ENCODE peak calls at places on chromosomes 6 and 20, in five cellular contexts. U is transverse colon, K is heart right ventricle, O is trophoblast cell, J is breast epithelium. I is an unnamed sample.
A peak's percentile ranks its signal among the peaks of the same experiment; 100 is the strongest.

GRCh38 chr20:38134427-38135281 is 30.4 kb downstream of the TGM2 start:
- DNase-seq in U (no peak), K (peak; percentile 53), O (peak; percentile 78), J (no peak), I (no peak)

GRCh38 chr6:156617376-156617775 is 159.8 kb upstream of the ARID1B start:
- DNase-seq in U (peak; percentile 82), K (no peak), O (peak; percentile 93), J (no peak), I (no peak)

GRCh38 chr20:40617594-40617993 is 71.4 kb downstream of the MAFB start:
- DNase-seq in U (no peak), K (no peak), O (no peak), J (no peak), I (no peak)

GRCh38 chr20:25051386-25052155 is 6.4 kb downstream of the ACSS1 start:
- DNase-seq in U (peak; percentile 5), K (no peak), O (no peak), J (peak; percentile 36), I (no peak)

GRCh38 chr20:14997791-14998190 is 660.4 kb upstream of the FLRT3 start:
- DNase-seq in U (no peak), K (no peak), O (peak; percentile 96), J (no peak), I (no peak)

GRCh38 chr6:166592818-166593217 is 6.3 kb upstream of the RAMACL start:
- DNase-seq in U (no peak), K (no peak), O (peak; percentile 35), J (no peak), I (no peak)

GRCh38 chr6:80366721-80367120 is 260.2 kb downstream of the BCKDHB start:
- DNase-seq in U (no peak), K (peak; percentile 72), O (no peak), J (no peak), I (no peak)

GRCh38 chr6:165636415-165637048 is 26.5 kb downstream of the PDE10A start:
- DNase-seq in U (no peak), K (no peak), O (no peak), J (no peak), I (no peak)

GRCh38 chr6:20117474-20117873 is 94.8 kb downstream of the MBOAT1 start:
- DNase-seq in U (no peak), K (no peak), O (peak; percentile 54), J (no peak), I (no peak)

GRCh38 chr6:134176283-134176975 is 124.0 kb upstream of the SLC2A12 start:
- DNase-seq in U (no peak), K (peak; percentile 66), O (no peak), J (no peak), I (no peak)

GRCh38 chr6:20564269-20564668 is 30.0 kb downstream of the CDKAL1 start:
- DNase-seq in U (no peak), K (no peak), O (peak; percentile 74), J (no peak), I (peak; percentile 36)

GRCh38 chr6:168035661-168036616 is 38.5 kb downstream of the KIF25 start:
- DNase-seq in U (peak; percentile 61), K (no peak), O (peak; percentile 89), J (no peak), I (no peak)

GRCh38 chr6:51268666-51269065 is 450.0 kb downstream of the TFAP2B start:
- DNase-seq in U (no peak), K (no peak), O (no peak), J (no peak), I (no peak)

GRCh38 chr20:43975096-43975768 is 60.6 kb downstream of the TOX2 start:
- DNase-seq in U (no peak), K (no peak), O (no peak), J (no peak), I (no peak)

GRCh38 chr20:9838378-9839295 is at the start of gene PAK5:
- DNase-seq in U (no peak), K (no peak), O (no peak), J (no peak), I (no peak)

GRCh38 chr20:11302436-11302835 is 615.3 kb upstream of the BTBD3 start:
- DNase-seq in U (no peak), K (no peak), O (peak; percentile 45), J (no peak), I (no peak)

GRCh38 chr6:149368065-149368464 is 32.0 kb upstream of the SUMO4 start:
- DNase-seq in U (no peak), K (no peak), O (no peak), J (no peak), I (no peak)

GRCh38 chr20:44494266-44494665 is 18.6 kb downstream of the TTPAL start:
- DNase-seq in U (no peak), K (no peak), O (no peak), J (no peak), I (no peak)

GRCh38 chr20:61633004-61633403 is 380.9 kb downstream of the CDH4 start:
- DNase-seq in U (no peak), K (no peak), O (no peak), J (no peak), I (no peak)

GRCh38 chr6:36642913-36643817 is 35.3 kb upstream of the CDKN1A start:
- DNase-seq in U (peak; percentile 95), K (peak; percentile 82), O (peak; percentile 22), J (peak; percentile 86), I (no peak)

GRCh38 chr20:20228351-20228750 is 139.6 kb upstream of the INSM1 start:
- DNase-seq in U (no peak), K (no peak), O (no peak), J (no peak), I (no peak)

GRCh38 chr6:121897337-121897760 is 461.9 kb downstream of the GJA1 start:
- DNase-seq in U (no peak), K (no peak), O (no peak), J (no peak), I (no peak)

GRCh38 chr6:132675749-132676148 is 16.8 kb upstream of the TAAR1 start:
- DNase-seq in U (no peak), K (no peak), O (no peak), J (no peak), I (no peak)

GRCh38 chr20:23528867-23529431 is 38.0 kb downstream of the CST8 start:
- DNase-seq in U (no peak), K (no peak), O (no peak), J (no peak), I (no peak)

GRCh38 chr6:75608955-75609533 is 7.4 kb downstream of the SENP6 start:
- DNase-seq in U (no peak), K (no peak), O (no peak), J (no peak), I (no peak)
- H3K27ac ChIP-seq in U (peak overlapping the region; percentile 48), K (peak overlapping the region; percentile 5), O (no peak overlapping the region), J (no peak overlapping the region), I (no peak overlapping the region)

DNA sequence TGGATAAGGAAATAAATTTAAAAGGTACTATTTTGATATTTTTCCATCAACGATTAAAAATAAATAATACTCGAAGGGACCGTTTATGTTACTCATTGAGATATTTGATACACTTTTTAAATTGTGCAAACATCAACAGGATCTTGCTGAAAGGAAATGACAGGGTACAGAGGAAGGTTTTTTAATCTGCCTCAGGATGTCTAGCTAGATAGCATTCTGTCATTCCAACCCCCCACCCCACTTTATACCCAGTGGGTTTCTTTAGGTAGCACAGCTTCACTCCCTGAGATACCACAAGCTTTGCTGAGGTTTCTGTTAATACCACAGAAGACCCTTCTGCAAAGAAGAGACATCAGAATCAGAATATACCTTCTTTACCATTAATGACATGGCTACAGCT is 1.2 kb downstream of the PHACTR2 start:
- DNase-seq in U (no peak), K (no peak), O (no peak), J (no peak), I (no peak)
- H3K4me1 ChIP-seq in U (peaks cover 11% of the 10 kb centered on the region), K (peaks cover 34% of the 10 kb centered on the region), O (peaks cover 9% of the 10 kb centered on the region), J (peaks cover 6% of the 10 kb centered on the region), I (no peaks in the 10 kb centered on the region)

DNA sequence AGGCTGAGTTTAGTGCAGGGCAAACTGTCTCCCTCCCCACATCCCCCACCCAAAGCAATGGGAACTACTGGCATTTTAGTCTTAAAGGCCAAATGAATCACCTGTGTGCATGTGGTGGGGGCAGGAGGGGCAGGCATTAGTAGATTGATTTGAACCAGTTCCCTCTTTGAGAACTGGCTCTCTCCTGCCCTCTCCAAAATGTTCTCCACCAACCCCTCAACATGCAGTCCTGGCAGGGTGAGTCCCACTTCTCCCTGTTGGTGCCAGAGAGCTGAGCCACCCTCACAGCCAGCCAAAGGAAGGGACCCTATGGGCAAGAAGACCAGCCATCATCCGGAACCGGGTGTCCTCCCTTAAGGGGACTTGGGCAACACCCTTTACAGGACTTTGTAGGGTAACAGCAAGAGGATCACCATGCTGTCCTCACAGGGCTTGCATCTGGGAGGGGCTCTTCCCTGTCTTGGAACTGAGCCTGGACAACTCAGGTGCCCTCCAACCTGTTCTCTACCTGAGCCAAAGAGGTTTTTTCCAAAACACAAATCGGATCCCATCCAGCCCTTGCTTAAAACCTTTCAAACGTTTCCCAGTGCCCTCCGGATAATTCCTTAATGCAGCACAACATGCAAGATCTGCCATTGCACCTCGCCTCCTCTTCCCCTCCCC is 80.6 kb downstream of the MRPL14 start:
- DNase-seq in U (no peak), K (no peak), O (no peak), J (no peak), I (no peak)
- H3K27me3 ChIP-seq in U (no peaks in the 10 kb centered on the region), K (no peaks in the 10 kb centered on the region), O (no peaks in the 10 kb centered on the region), J (no peaks in the 10 kb centered on the region), I (no peaks in the 10 kb centered on the region)

GRCh38 chr20:4811257-4811656 is 89.5 kb downstream of the PRND start:
- DNase-seq in U (no peak), K (no peak), O (no peak), J (no peak), I (no peak)
- H3K27ac ChIP-seq in U (peak overlapping the region; percentile 75), K (peak overlapping the region; percentile 43), O (no peak overlapping the region), J (peak overlapping the region; percentile 19), I (peak overlapping the region; percentile 98)

DNA sequence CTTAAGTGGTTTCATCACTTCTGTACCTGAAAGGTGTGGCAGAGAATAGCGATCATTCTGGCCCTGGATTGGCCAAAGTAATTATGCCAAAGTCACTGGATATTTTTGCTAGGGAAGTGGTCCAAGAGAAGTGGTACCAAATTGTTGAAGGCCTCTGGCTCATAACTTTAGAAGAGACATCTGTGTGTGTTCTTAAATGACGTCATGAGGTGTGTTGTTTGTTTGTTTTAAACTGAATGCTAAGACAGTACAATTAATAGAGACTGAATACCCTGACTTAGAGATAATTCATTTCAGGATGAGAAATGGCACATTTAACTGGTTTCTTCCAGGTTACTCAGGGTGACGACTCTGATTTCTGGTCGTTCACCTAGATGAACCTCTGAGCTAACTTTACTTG is 3.3 kb downstream of the VAPB start:
- DNase-seq in U (no peak), K (no peak), O (no peak), J (no peak), I (no peak)
- H3K4me1 ChIP-seq in U (peaks cover 23% of the 10 kb centered on the region), K (peaks cover 56% of the 10 kb centered on the region), O (peaks cover 9% of the 10 kb centered on the region), J (peaks cover 10% of the 10 kb centered on the region), I (peaks cover 22% of the 10 kb centered on the region)

GRCh38 chr20:63467294-63468083 is 5.0 kb downstream of the KCNQ2 start:
- DNase-seq in U (no peak), K (no peak), O (no peak), J (no peak), I (no peak)

GRCh38 chr20:63469713-63470101 is 2.7 kb downstream of the KCNQ2 start:
- DNase-seq in U (no peak), K (no peak), O (no peak), J (no peak), I (no peak)

GRCh38 chr20:63466861-63467260 is 5.6 kb downstream of the KCNQ2 start:
- DNase-seq in U (no peak), K (no peak), O (no peak), J (no peak), I (no peak)

GRCh38 chr20:63469019-63469712 is 3.3 kb downstream of the KCNQ2 start:
- DNase-seq in U (no peak), K (no peak), O (no peak), J (no peak), I (no peak)

GRCh38 chr20:63468421-63468820 is 4.0 kb downstream of the KCNQ2 start:
- DNase-seq in U (no peak), K (no peak), O (no peak), J (no peak), I (no peak)
- H3K27me3 ChIP-seq in U (peaks cover 63% of the 10 kb centered on the region), K (peaks cover 12% of the 10 kb centered on the region), O (peaks cover 24% of the 10 kb centered on the region), J (peaks cover 94% of the 10 kb centered on the region), I (no peaks in the 10 kb centered on the region)